ENCODE peak calls at places on chromosomes 3 and 15, in eight cellular contexts. One of them, this sample, is unnamed. For H3K27me3, the result is how much of the 10 kb centered on the place peaks cover.

GRCh38 chr15:90177012-90177411 is 24.1 kb upstream of the SEMA4B start:
- DNase-seq in GM06990: no peak
- DNase-seq in kidney epithelial cell: no peak
- DNase-seq in right lobe of liver: no peak
- DNase-seq in HCT116: no peak
- DNase-seq in body of pancreas: no peak
- DNase-seq in right atrium auricular region: no peak
- DNase-seq in psoas muscle: no peak
- DNase-seq in this sample: no peak

GRCh38 chr15:33068531-33068990 is 126.0 kb downstream of the FMN1 start:
- DNase-seq in GM06990: no peak
- DNase-seq in kidney epithelial cell: peak
- DNase-seq in right lobe of liver: no peak
- DNase-seq in HCT116: no peak
- DNase-seq in body of pancreas: peak
- DNase-seq in right atrium auricular region: no peak
- DNase-seq in psoas muscle: peak
- DNase-seq in this sample: peak

GRCh38 chr15:74631935-74632560 is 16.4 kb downstream of the CLK3 start:
- DNase-seq in GM06990: no peak
- DNase-seq in kidney epithelial cell: no peak
- DNase-seq in right lobe of liver: peak
- DNase-seq in HCT116: no peak
- DNase-seq in body of pancreas: peak
- DNase-seq in right atrium auricular region: no peak
- DNase-seq in psoas muscle: peak
- DNase-seq in this sample: no peak

GRCh38 chr3:121488628-121489027 is 57.2 kb downstream of the POLQ start:
- DNase-seq in GM06990: no peak
- DNase-seq in kidney epithelial cell: no peak
- DNase-seq in right lobe of liver: no peak
- DNase-seq in HCT116: no peak
- DNase-seq in body of pancreas: no peak
- DNase-seq in right atrium auricular region: no peak
- DNase-seq in psoas muscle: no peak
- DNase-seq in this sample: no peak

GRCh38 chr3:152285509-152285908 is 16.8 kb downstream of the MBNL1 start:
- DNase-seq in GM06990: no peak
- DNase-seq in kidney epithelial cell: no peak
- DNase-seq in right lobe of liver: no peak
- DNase-seq in HCT116: no peak
- DNase-seq in body of pancreas: no peak
- DNase-seq in right atrium auricular region: no peak
- DNase-seq in psoas muscle: no peak
- DNase-seq in this sample: no peak

GRCh38 chr3:186098740-186099139 is 10.1 kb downstream of the ETV5 start:
- DNase-seq in GM06990: no peak
- DNase-seq in kidney epithelial cell: no peak
- DNase-seq in right lobe of liver: no peak
- DNase-seq in HCT116: no peak
- DNase-seq in body of pancreas: no peak
- DNase-seq in right atrium auricular region: no peak
- DNase-seq in psoas muscle: no peak
- DNase-seq in this sample: no peak

GRCh38 chr3:128277378-128278049 is 124.2 kb downstream of the EEFSEC start:
- DNase-seq in GM06990: no peak
- DNase-seq in kidney epithelial cell: no peak
- DNase-seq in right lobe of liver: no peak
- DNase-seq in HCT116: no peak
- DNase-seq in body of pancreas: no peak
- DNase-seq in right atrium auricular region: peak
- DNase-seq in psoas muscle: no peak
- DNase-seq in this sample: no peak

GRCh38 chr15:68637755-68638405 is 59.1 kb downstream of the CORO2B start:
- DNase-seq in GM06990: no peak
- DNase-seq in kidney epithelial cell: no peak
- DNase-seq in right lobe of liver: no peak
- DNase-seq in HCT116: no peak
- DNase-seq in body of pancreas: no peak
- DNase-seq in right atrium auricular region: peak
- DNase-seq in psoas muscle: peak
- DNase-seq in this sample: no peak

GRCh38 chr3:38763569-38763968 is 52.4 kb downstream of the SCN10A start:
- DNase-seq in GM06990: no peak
- DNase-seq in kidney epithelial cell: no peak
- DNase-seq in right lobe of liver: no peak
- DNase-seq in HCT116: no peak
- DNase-seq in body of pancreas: no peak
- DNase-seq in right atrium auricular region: no peak
- DNase-seq in psoas muscle: no peak
- DNase-seq in this sample: no peak

GRCh38 chr3:173993299-173993698 is 595.8 kb downstream of the NLGN1 start:
- DNase-seq in GM06990: no peak
- DNase-seq in kidney epithelial cell: peak
- DNase-seq in right lobe of liver: no peak
- DNase-seq in HCT116: peak
- DNase-seq in body of pancreas: no peak
- DNase-seq in right atrium auricular region: no peak
- DNase-seq in psoas muscle: no peak
- DNase-seq in this sample: no peak

GRCh38 chr15:94287794-94288246 is 56.5 kb downstream of the MCTP2 start:
- DNase-seq in GM06990: peak
- DNase-seq in kidney epithelial cell: no peak
- DNase-seq in right lobe of liver: no peak
- DNase-seq in HCT116: no peak
- DNase-seq in body of pancreas: no peak
- DNase-seq in right atrium auricular region: no peak
- DNase-seq in psoas muscle: no peak
- DNase-seq in this sample: no peak

GRCh38 chr3:124207077-124207476 is 215.2 kb upstream of the ROPN1 start:
- DNase-seq in GM06990: peak
- DNase-seq in kidney epithelial cell: no peak
- DNase-seq in right lobe of liver: no peak
- DNase-seq in HCT116: no peak
- DNase-seq in body of pancreas: no peak
- DNase-seq in right atrium auricular region: no peak
- DNase-seq in psoas muscle: no peak
- DNase-seq in this sample: no peak

GRCh38 chr3:115789480-115789879 is 166.2 kb downstream of the GAP43 start:
- DNase-seq in GM06990: no peak
- DNase-seq in kidney epithelial cell: no peak
- DNase-seq in right lobe of liver: no peak
- DNase-seq in HCT116: no peak
- DNase-seq in body of pancreas: no peak
- DNase-seq in right atrium auricular region: no peak
- DNase-seq in psoas muscle: no peak
- DNase-seq in this sample: no peak

GRCh38 chr3:29057326-29057725 is 223.5 kb upstream of the RBMS3 start:
- DNase-seq in GM06990: no peak
- DNase-seq in kidney epithelial cell: peak
- DNase-seq in right lobe of liver: no peak
- DNase-seq in HCT116: no peak
- DNase-seq in body of pancreas: no peak
- DNase-seq in right atrium auricular region: no peak
- DNase-seq in psoas muscle: no peak
- DNase-seq in this sample: peak

GRCh38 chr3:187069857-187070516 is 69.3 kb downstream of the RPL39L start:
- DNase-seq in GM06990: no peak
- DNase-seq in kidney epithelial cell: no peak
- DNase-seq in right lobe of liver: no peak
- DNase-seq in HCT116: no peak
- DNase-seq in body of pancreas: no peak
- DNase-seq in right atrium auricular region: no peak
- DNase-seq in psoas muscle: no peak
- DNase-seq in this sample: no peak

GRCh38 chr3:61855211-61855610 is 293.8 kb downstream of the PTPRG start:
- DNase-seq in GM06990: no peak
- DNase-seq in kidney epithelial cell: no peak
- DNase-seq in right lobe of liver: no peak
- DNase-seq in HCT116: no peak
- DNase-seq in body of pancreas: no peak
- DNase-seq in right atrium auricular region: no peak
- DNase-seq in psoas muscle: no peak
- DNase-seq in this sample: no peak

GRCh38 chr3:103950676-103951075 is 1416.0 kb upstream of the ALCAM start:
- DNase-seq in GM06990: no peak
- DNase-seq in kidney epithelial cell: no peak
- DNase-seq in right lobe of liver: no peak
- DNase-seq in HCT116: no peak
- DNase-seq in body of pancreas: no peak
- DNase-seq in right atrium auricular region: no peak
- DNase-seq in psoas muscle: no peak
- DNase-seq in this sample: no peak

GRCh38 chr15:84817461-84818081 is 415 bp downstream of the ALPK3 start:
- DNase-seq in GM06990: no peak
- DNase-seq in kidney epithelial cell: no peak
- DNase-seq in right lobe of liver: no peak
- DNase-seq in HCT116: no peak
- DNase-seq in body of pancreas: no peak
- DNase-seq in right atrium auricular region: no peak
- DNase-seq in psoas muscle: no peak
- DNase-seq in this sample: no peak

GRCh38 chr15:47184405-47185221 is 532.7 kb upstream of the SEMA6D start:
- DNase-seq in GM06990: no peak
- DNase-seq in kidney epithelial cell: no peak
- DNase-seq in right lobe of liver: peak
- DNase-seq in HCT116: no peak
- DNase-seq in body of pancreas: peak
- DNase-seq in right atrium auricular region: no peak
- DNase-seq in psoas muscle: no peak
- DNase-seq in this sample: no peak

GRCh38 chr15:47182818-47183217 is 534.5 kb upstream of the SEMA6D start:
- DNase-seq in GM06990: no peak
- DNase-seq in kidney epithelial cell: no peak
- DNase-seq in right lobe of liver: no peak
- DNase-seq in HCT116: no peak
- DNase-seq in body of pancreas: no peak
- DNase-seq in right atrium auricular region: no peak
- DNase-seq in psoas muscle: no peak
- DNase-seq in this sample: no peak

GRCh38 chr15:47186071-47186470 is 531.2 kb upstream of the SEMA6D start:
- DNase-seq in GM06990: no peak
- DNase-seq in kidney epithelial cell: no peak
- DNase-seq in right lobe of liver: no peak
- DNase-seq in HCT116: no peak
- DNase-seq in body of pancreas: no peak
- DNase-seq in right atrium auricular region: no peak
- DNase-seq in psoas muscle: no peak
- DNase-seq in this sample: no peak

GRCh38 chr15:47185222-47185800 is 532.0 kb upstream of the SEMA6D start:
- DNase-seq in GM06990: no peak
- DNase-seq in kidney epithelial cell: no peak
- DNase-seq in right lobe of liver: no peak
- DNase-seq in HCT116: no peak
- DNase-seq in body of pancreas: no peak
- DNase-seq in right atrium auricular region: no peak
- DNase-seq in psoas muscle: no peak
- DNase-seq in this sample: no peak

GRCh38 chr15:47184003-47184404 is 533.3 kb upstream of the SEMA6D start:
- DNase-seq in GM06990: peak
- DNase-seq in kidney epithelial cell: no peak
- DNase-seq in right lobe of liver: peak
- DNase-seq in HCT116: no peak
- DNase-seq in body of pancreas: peak
- DNase-seq in right atrium auricular region: no peak
- DNase-seq in psoas muscle: peak
- DNase-seq in this sample: no peak
- H3K27me3 ChIP-seq in GM06990: under half
- H3K27me3 ChIP-seq in kidney epithelial cell: under half
- H3K27me3 ChIP-seq in right lobe of liver: under half
- H3K27me3 ChIP-seq in HCT116: under half
- H3K27me3 ChIP-seq in body of pancreas: under half
- H3K27me3 ChIP-seq in right atrium auricular region: under half
- H3K27me3 ChIP-seq in psoas muscle: under half
- H3K27me3 ChIP-seq in this sample: under half

GRCh38 chr3:141176775-141177174 is 54.9 kb upstream of the PXYLP1 start:
- DNase-seq in GM06990: no peak
- DNase-seq in kidney epithelial cell: no peak
- DNase-seq in right lobe of liver: no peak
- DNase-seq in HCT116: no peak
- DNase-seq in body of pancreas: no peak
- DNase-seq in right atrium auricular region: no peak
- DNase-seq in psoas muscle: no peak
- DNase-seq in this sample: no peak
- H3K27me3 ChIP-seq in GM06990: under half
- H3K27me3 ChIP-seq in kidney epithelial cell: under half
- H3K27me3 ChIP-seq in right lobe of liver: under half
- H3K27me3 ChIP-seq in HCT116: under half
- H3K27me3 ChIP-seq in body of pancreas: under half
- H3K27me3 ChIP-seq in right atrium auricular region: under half
- H3K27me3 ChIP-seq in psoas muscle: under half
- H3K27me3 ChIP-seq in this sample: under half

DNA sequence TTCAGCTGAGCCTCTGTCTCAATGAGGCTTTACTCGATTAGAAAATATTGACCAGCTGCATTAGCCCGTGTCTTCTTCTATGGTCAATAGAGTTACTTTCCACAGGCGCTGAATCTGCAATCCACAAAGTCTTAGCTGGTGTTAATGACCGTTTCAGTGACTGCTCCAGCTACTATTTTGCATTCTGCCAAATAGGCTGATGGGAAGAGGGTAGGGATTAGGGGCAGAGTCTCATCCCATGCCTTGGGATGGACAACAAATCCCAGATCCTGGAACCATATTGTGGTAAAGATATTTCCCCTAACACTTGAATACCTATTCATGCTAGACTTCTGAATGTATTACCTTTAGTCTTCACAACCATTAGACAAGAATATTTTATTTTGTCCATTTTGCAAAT is 29.5 kb upstream of the MAGI1 start:
- DNase-seq in GM06990: no peak
- DNase-seq in kidney epithelial cell: no peak
- DNase-seq in right lobe of liver: no peak
- DNase-seq in HCT116: no peak
- DNase-seq in body of pancreas: no peak
- DNase-seq in right atrium auricular region: no peak
- DNase-seq in psoas muscle: no peak
- DNase-seq in this sample: no peak
- H3K27me3 ChIP-seq in GM06990: under half
- H3K27me3 ChIP-seq in kidney epithelial cell: under half
- H3K27me3 ChIP-seq in right lobe of liver: under half
- H3K27me3 ChIP-seq in HCT116: under half
- H3K27me3 ChIP-seq in body of pancreas: under half
- H3K27me3 ChIP-seq in right atrium auricular region: under half
- H3K27me3 ChIP-seq in psoas muscle: under half
- H3K27me3 ChIP-seq in this sample: under half

GRCh38 chr15:96421211-96421610 is 90.7 kb downstream of the NR2F2 start:
- DNase-seq in GM06990: no peak
- DNase-seq in kidney epithelial cell: no peak
- DNase-seq in right lobe of liver: no peak
- DNase-seq in HCT116: no peak
- DNase-seq in body of pancreas: no peak
- DNase-seq in right atrium auricular region: no peak
- DNase-seq in psoas muscle: no peak
- DNase-seq in this sample: peak
- H3K27me3 ChIP-seq in GM06990: under half
- H3K27me3 ChIP-seq in kidney epithelial cell: under half
- H3K27me3 ChIP-seq in right lobe of liver: half or more
- H3K27me3 ChIP-seq in HCT116: half or more
- H3K27me3 ChIP-seq in body of pancreas: under half
- H3K27me3 ChIP-seq in right atrium auricular region: under half
- H3K27me3 ChIP-seq in psoas muscle: under half
- H3K27me3 ChIP-seq in this sample: under half

GRCh38 chr15:93241696-93242585 is 152.9 kb upstream of the RGMA start:
- DNase-seq in GM06990: no peak
- DNase-seq in kidney epithelial cell: no peak
- DNase-seq in right lobe of liver: no peak
- DNase-seq in HCT116: no peak
- DNase-seq in body of pancreas: no peak
- DNase-seq in right atrium auricular region: no peak
- DNase-seq in psoas muscle: no peak
- DNase-seq in this sample: no peak
- H3K27me3 ChIP-seq in GM06990: under half
- H3K27me3 ChIP-seq in kidney epithelial cell: under half
- H3K27me3 ChIP-seq in right lobe of liver: under half
- H3K27me3 ChIP-seq in HCT116: under half
- H3K27me3 ChIP-seq in body of pancreas: under half
- H3K27me3 ChIP-seq in right atrium auricular region: under half
- H3K27me3 ChIP-seq in psoas muscle: under half
- H3K27me3 ChIP-seq in this sample: under half

This sample was measured in keratinocyte.